ENCODE peak calls at places on chromosome 22, in nine cellular contexts. One of them, this sample, is unnamed.
A peak's percentile ranks its signal among the peaks of the same experiment; 100 is the strongest.

GRCh38 chr22:42976131-42976530 is 38.8 kb downstream of the PACSIN2 start:
- DNase-seq in anterior cingulate cortex: no peak
- DNase-seq in SK-N-DZ: no peak
- DNase-seq in activated effector memory CD4-positive, alpha-beta T cell treated with anti-CD3 and anti-CD28 coated beads, Interleukin-2, amount 50 U/mL, for 16 hours: no peak
- DNase-seq in mesendoderm: peak; percentile 87
- DNase-seq in ureter: no peak
- DNase-seq in hypothalamus: no peak
- DNase-seq in caudate nucleus: no peak
- DNase-seq in GF-D8: no peak
- DNase-seq in this sample: no peak

GRCh38 chr22:33867118-33867863 is 53.0 kb downstream of the LARGE1 start:
- DNase-seq in GF-D8: no peak
- DNase-seq in hypothalamus: no peak
- DNase-seq in ureter: no peak
- DNase-seq in anterior cingulate cortex: no peak
- DNase-seq in caudate nucleus: no peak
- DNase-seq in mesendoderm: no peak
- DNase-seq in SK-N-DZ: no peak
- DNase-seq in activated effector memory CD4-positive, alpha-beta T cell treated with anti-CD3 and anti-CD28 coated beads, Interleukin-2, amount 50 U/mL, for 16 hours: no peak
- DNase-seq in this sample: no peak

GRCh38 chr22:20268350-20269012 is 363 bp upstream of the RTN4R start:
- DNase-seq in caudate nucleus: no peak
- DNase-seq in ureter: peak; percentile 62
- DNase-seq in mesendoderm: peak; percentile 59
- DNase-seq in activated effector memory CD4-positive, alpha-beta T cell treated with anti-CD3 and anti-CD28 coated beads, Interleukin-2, amount 50 U/mL, for 16 hours: peak; percentile 81
- DNase-seq in GF-D8: no peak
- DNase-seq in anterior cingulate cortex: no peak
- DNase-seq in SK-N-DZ: peak; percentile 44
- DNase-seq in hypothalamus: no peak
- DNase-seq in this sample: peak; percentile 74

GRCh38 chr22:21651521-21652009 is 9.5 kb downstream of the SDF2L1 start:
- DNase-seq in caudate nucleus: no peak
- DNase-seq in GF-D8: no peak
- DNase-seq in anterior cingulate cortex: no peak
- DNase-seq in mesendoderm: no peak
- DNase-seq in SK-N-DZ: no peak
- DNase-seq in activated effector memory CD4-positive, alpha-beta T cell treated with anti-CD3 and anti-CD28 coated beads, Interleukin-2, amount 50 U/mL, for 16 hours: no peak
- DNase-seq in ureter: no peak
- DNase-seq in hypothalamus: no peak
- DNase-seq in this sample: no peak

GRCh38 chr22:23530766-23531282 is 49.3 kb downstream of the IGLL1 start:
- DNase-seq in mesendoderm: no peak
- DNase-seq in activated effector memory CD4-positive, alpha-beta T cell treated with anti-CD3 and anti-CD28 coated beads, Interleukin-2, amount 50 U/mL, for 16 hours: no peak
- DNase-seq in hypothalamus: no peak
- DNase-seq in SK-N-DZ: no peak
- DNase-seq in caudate nucleus: no peak
- DNase-seq in GF-D8: no peak
- DNase-seq in anterior cingulate cortex: no peak
- DNase-seq in ureter: no peak
- DNase-seq in this sample: no peak

GRCh38 chr22:37077802-37078448 is 26.4 kb downstream of the KCTD17 start:
- DNase-seq in anterior cingulate cortex: no peak
- DNase-seq in hypothalamus: no peak
- DNase-seq in activated effector memory CD4-positive, alpha-beta T cell treated with anti-CD3 and anti-CD28 coated beads, Interleukin-2, amount 50 U/mL, for 16 hours: peak; percentile 95
- DNase-seq in SK-N-DZ: no peak
- DNase-seq in caudate nucleus: no peak
- DNase-seq in GF-D8: no peak
- DNase-seq in ureter: no peak
- DNase-seq in mesendoderm: peak; percentile 55
- DNase-seq in this sample: peak; percentile 76

GRCh38 chr22:19478466-19479357 is at the start of gene UFD1:
- DNase-seq in mesendoderm: peak; percentile 86
- DNase-seq in GF-D8: peak; percentile 56
- DNase-seq in activated effector memory CD4-positive, alpha-beta T cell treated with anti-CD3 and anti-CD28 coated beads, Interleukin-2, amount 50 U/mL, for 16 hours: peak; percentile 93
- DNase-seq in caudate nucleus: peak; percentile 70
- DNase-seq in anterior cingulate cortex: peak; percentile 66
- DNase-seq in ureter: peak; percentile 86
- DNase-seq in hypothalamus: peak; percentile 66
- DNase-seq in SK-N-DZ: peak; percentile 84
- DNase-seq in this sample: peak; percentile 80

GRCh38 chr22:37233751-37234631 is 10.1 kb downstream of the RAC2 start:
- DNase-seq in hypothalamus: no peak
- DNase-seq in activated effector memory CD4-positive, alpha-beta T cell treated with anti-CD3 and anti-CD28 coated beads, Interleukin-2, amount 50 U/mL, for 16 hours: peak; percentile 62
- DNase-seq in caudate nucleus: no peak
- DNase-seq in ureter: no peak
- DNase-seq in SK-N-DZ: no peak
- DNase-seq in GF-D8: no peak
- DNase-seq in anterior cingulate cortex: no peak
- DNase-seq in mesendoderm: no peak
- DNase-seq in this sample: no peak